ENCODE peak calls at places on chromosomes 7 and 10, in four cellular contexts. One of them, this sample, is unnamed.

GRCh38 chr7:21504021-21504420 is 38.8 kb upstream of the DNAH11 start:
- DNase-seq in kidney epithelial cell: no peak
- DNase-seq in Peyer's patch: no peak
- DNase-seq in left ventricle myocardium inferior: no peak
- DNase-seq in this sample: no peak

GRCh38 chr10:6102128-6102527 is 13.3 kb downstream of the RBM17 start:
- DNase-seq in kidney epithelial cell: no peak
- DNase-seq in Peyer's patch: peak; percentile 81
- DNase-seq in left ventricle myocardium inferior: no peak
- DNase-seq in this sample: no peak

GRCh38 chr10:1120146-1120695 is 64.0 kb downstream of the WDR37 start:
- DNase-seq in kidney epithelial cell: no peak
- DNase-seq in Peyer's patch: no peak
- DNase-seq in left ventricle myocardium inferior: no peak
- DNase-seq in this sample: no peak

GRCh38 chr10:96299383-96299782 is 4.9 kb upstream of the DNTT start:
- DNase-seq in kidney epithelial cell: no peak
- DNase-seq in Peyer's patch: no peak
- DNase-seq in left ventricle myocardium inferior: no peak
- DNase-seq in this sample: no peak

GRCh38 chr7:156090988-156091387 is 278.7 kb upstream of the SHH start:
- DNase-seq in kidney epithelial cell: no peak
- DNase-seq in Peyer's patch: no peak
- DNase-seq in left ventricle myocardium inferior: no peak
- DNase-seq in this sample: no peak

GRCh38 chr7:99837649-99838361 is 10.0 kb downstream of the CYP3A43 start:
- DNase-seq in kidney epithelial cell: no peak
- DNase-seq in Peyer's patch: no peak
- DNase-seq in left ventricle myocardium inferior: no peak
- DNase-seq in this sample: no peak

GRCh38 chr7:362416-363096 is 72.6 kb downstream of the FOXL3 start:
- DNase-seq in kidney epithelial cell: no peak
- DNase-seq in Peyer's patch: peak; percentile 56
- DNase-seq in left ventricle myocardium inferior: peak; percentile 18
- DNase-seq in this sample: no peak

GRCh38 chr7:21159506-21159905 is 268.4 kb upstream of the SP4 start:
- DNase-seq in kidney epithelial cell: no peak
- DNase-seq in Peyer's patch: no peak
- DNase-seq in left ventricle myocardium inferior: no peak
- DNase-seq in this sample: no peak

GRCh38 chr7:27167916-27168264 is 2.6 kb upstream of the HOXA9 start:
- DNase-seq in kidney epithelial cell: no peak
- DNase-seq in Peyer's patch: peak; percentile 45
- DNase-seq in left ventricle myocardium inferior: no peak
- DNase-seq in this sample: no peak

GRCh38 chr7:108193593-108194498 is 63.7 kb upstream of the LAMB4 start:
- DNase-seq in kidney epithelial cell: no peak
- DNase-seq in Peyer's patch: no peak
- DNase-seq in left ventricle myocardium inferior: no peak
- DNase-seq in this sample: no peak

GRCh38 chr10:92123031-92123450 is 167.8 kb downstream of the CPEB3 start:
- DNase-seq in kidney epithelial cell: no peak
- DNase-seq in Peyer's patch: no peak
- DNase-seq in left ventricle myocardium inferior: no peak
- DNase-seq in this sample: no peak

GRCh38 chr7:116330961-116331360 is 120.6 kb downstream of the TES start:
- DNase-seq in kidney epithelial cell: no peak
- DNase-seq in Peyer's patch: no peak
- DNase-seq in left ventricle myocardium inferior: no peak
- DNase-seq in this sample: no peak

GRCh38 chr7:17696422-17696821 is 243.9 kb downstream of the SNX13 start:
- DNase-seq in kidney epithelial cell: no peak
- DNase-seq in Peyer's patch: no peak
- DNase-seq in left ventricle myocardium inferior: peak; percentile 81
- DNase-seq in this sample: peak; percentile 69

GRCh38 chr10:97075961-97076525 is 109.7 kb downstream of the SLIT1 start:
- DNase-seq in kidney epithelial cell: no peak
- DNase-seq in Peyer's patch: no peak
- DNase-seq in left ventricle myocardium inferior: no peak
- DNase-seq in this sample: no peak

GRCh38 chr10:76086571-76087260 is 655.3 kb downstream of the LRMDA start:
- DNase-seq in kidney epithelial cell: peak; percentile 45
- DNase-seq in Peyer's patch: peak; percentile 75
- DNase-seq in left ventricle myocardium inferior: no peak
- DNase-seq in this sample: peak; percentile 67

GRCh38 chr10:101694674-101695403 is at the start of gene FBXW4:
- DNase-seq in kidney epithelial cell: no peak
- DNase-seq in Peyer's patch: peak; percentile 86
- DNase-seq in left ventricle myocardium inferior: peak; percentile 50
- DNase-seq in this sample: no peak

GRCh38 chr7:77288676-77289320 is 89.2 kb upstream of the FGL2 start:
- DNase-seq in kidney epithelial cell: no peak
- DNase-seq in Peyer's patch: no peak
- DNase-seq in left ventricle myocardium inferior: no peak
- DNase-seq in this sample: no peak

GRCh38 chr7:26340476-26341018 is 48.9 kb downstream of the SNX10 start:
- DNase-seq in kidney epithelial cell: no peak
- DNase-seq in Peyer's patch: no peak
- DNase-seq in left ventricle myocardium inferior: no peak
- DNase-seq in this sample: no peak

GRCh38 chr10:132641966-132642731 is 104.6 kb downstream of the INPP5A start:
- DNase-seq in kidney epithelial cell: no peak
- DNase-seq in Peyer's patch: peak; percentile 39
- DNase-seq in left ventricle myocardium inferior: no peak
- DNase-seq in this sample: peak; percentile 4

GRCh38 chr10:21675157-21675796 is 141.2 kb downstream of the MLLT10 start:
- DNase-seq in kidney epithelial cell: no peak
- DNase-seq in Peyer's patch: no peak
- DNase-seq in left ventricle myocardium inferior: no peak
- DNase-seq in this sample: peak; percentile 66

GRCh38 chr10:125160856-125161569 is 650 bp upstream of the CTBP2 start:
- DNase-seq in kidney epithelial cell: no peak
- DNase-seq in Peyer's patch: peak; percentile 76
- DNase-seq in left ventricle myocardium inferior: peak; percentile 78
- DNase-seq in this sample: peak; percentile 90

GRCh38 chr10:117899181-117899683 is 147.5 kb downstream of the RAB11FIP2 start:
- DNase-seq in kidney epithelial cell: peak; percentile 10
- DNase-seq in Peyer's patch: no peak
- DNase-seq in left ventricle myocardium inferior: no peak
- DNase-seq in this sample: no peak

GRCh38 chr7:20722941-20723340 is 63.7 kb downstream of the SP8 start:
- DNase-seq in kidney epithelial cell: no peak
- DNase-seq in Peyer's patch: no peak
- DNase-seq in left ventricle myocardium inferior: no peak
- DNase-seq in this sample: no peak

GRCh38 chr7:157785021-157785441 is 448.2 kb downstream of the DNAJB6 start:
- DNase-seq in kidney epithelial cell: no peak
- DNase-seq in Peyer's patch: no peak
- DNase-seq in left ventricle myocardium inferior: no peak
- DNase-seq in this sample: no peak

GRCh38 chr10:2122431-2123124 is 385.3 kb upstream of the ADARB2 start:
- DNase-seq in kidney epithelial cell: no peak
- DNase-seq in Peyer's patch: no peak
- DNase-seq in left ventricle myocardium inferior: no peak
- DNase-seq in this sample: no peak

GRCh38 chr7:95342642-95343252 is 18.4 kb upstream of the PON1 start:
- DNase-seq in kidney epithelial cell: no peak
- DNase-seq in Peyer's patch: no peak
- DNase-seq in left ventricle myocardium inferior: no peak
- DNase-seq in this sample: no peak

DNA sequence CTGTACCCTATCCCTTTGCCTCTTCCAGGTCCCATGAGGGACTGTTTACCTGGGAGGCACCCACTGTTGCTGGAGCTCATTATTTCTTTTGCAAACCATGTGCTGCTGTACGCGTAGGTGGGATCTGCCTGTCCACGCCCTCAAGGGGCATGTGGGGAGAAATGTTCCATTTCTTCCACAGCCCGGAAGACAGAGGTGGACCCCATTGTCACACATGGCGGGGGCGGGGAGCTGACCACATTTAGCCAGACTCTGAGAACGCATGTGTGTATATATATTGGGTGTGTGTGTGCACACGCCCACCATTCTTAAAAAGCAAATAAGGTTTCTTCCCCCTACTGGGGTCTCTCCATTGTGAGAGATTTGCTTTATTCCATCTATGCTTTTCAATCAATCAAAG is 2.0 kb downstream of the PLXNA4 start:
- DNase-seq in kidney epithelial cell: no peak
- DNase-seq in Peyer's patch: no peak
- DNase-seq in left ventricle myocardium inferior: no peak
- DNase-seq in this sample: no peak
- H3K27me3 ChIP-seq in kidney epithelial cell: peaks cover 67% of the 10 kb centered on the region
- H3K27me3 ChIP-seq in Peyer's patch: no peaks in the 10 kb centered on the region
- H3K27me3 ChIP-seq in left ventricle myocardium inferior: peaks cover 70% of the 10 kb centered on the region
- H3K27me3 ChIP-seq in this sample: no peaks in the 10 kb centered on the region

GRCh38 chr10:4241724-4242345 is 456.8 kb upstream of the KLF6 start:
- DNase-seq in kidney epithelial cell: peak; percentile 89
- DNase-seq in Peyer's patch: no peak
- DNase-seq in left ventricle myocardium inferior: peak; percentile 30
- DNase-seq in this sample: peak; percentile 76
- H3K4me3 ChIP-seq in kidney epithelial cell: no peak overlapping the region
- H3K4me3 ChIP-seq in Peyer's patch: no peak overlapping the region
- H3K4me3 ChIP-seq in left ventricle myocardium inferior: peak overlapping the region; percentile 58
- H3K4me3 ChIP-seq in this sample: peak overlapping the region; percentile 53

DNA sequence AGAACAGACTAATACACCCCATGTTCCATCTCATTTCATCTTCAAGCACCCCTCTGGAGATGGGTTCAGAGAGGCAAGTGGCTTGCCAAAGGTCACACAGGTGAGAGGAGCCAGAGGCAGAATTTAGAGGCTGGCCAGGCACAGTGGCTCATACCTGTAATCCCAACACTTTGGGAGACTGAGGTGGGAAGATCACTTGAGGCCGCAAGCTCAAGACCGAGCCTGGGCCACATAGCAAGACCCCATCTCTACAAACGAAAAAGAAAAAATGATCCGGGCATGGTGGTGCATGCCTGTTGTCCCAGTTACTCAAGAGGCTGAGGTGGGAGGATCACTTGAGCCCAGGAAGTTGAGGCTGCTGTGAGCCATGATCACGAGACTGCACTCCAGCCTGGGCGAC is 34.7 kb upstream of the MYL10 start:
- DNase-seq in kidney epithelial cell: no peak
- DNase-seq in Peyer's patch: no peak
- DNase-seq in left ventricle myocardium inferior: no peak
- DNase-seq in this sample: no peak
- H3K27me3 ChIP-seq in kidney epithelial cell: peaks cover 3% of the 10 kb centered on the region
- H3K27me3 ChIP-seq in Peyer's patch: no peaks in the 10 kb centered on the region
- H3K27me3 ChIP-seq in left ventricle myocardium inferior: peaks cover 67% of the 10 kb centered on the region
- H3K27me3 ChIP-seq in this sample: no peaks in the 10 kb centered on the region

DNA sequence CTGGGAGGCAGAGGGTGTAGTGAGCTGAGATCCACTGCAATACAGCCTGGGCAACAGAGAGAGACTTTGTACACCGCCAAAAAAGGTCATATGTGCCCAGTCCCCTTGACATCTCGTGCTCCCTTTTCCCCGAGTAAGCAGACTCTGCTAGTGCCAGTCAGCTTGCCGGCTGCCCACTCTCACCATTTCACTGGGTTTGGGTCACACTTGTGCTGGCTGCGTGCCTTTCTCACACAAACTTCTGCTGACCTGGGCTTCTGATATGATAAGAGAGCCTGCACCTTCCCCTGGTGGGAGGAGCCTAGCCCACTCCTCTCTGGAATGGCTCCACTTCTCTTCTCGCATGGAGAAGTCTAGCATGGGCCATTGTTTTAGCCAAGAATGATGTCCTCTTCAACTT is 53.4 kb downstream of the MPP7 start:
- DNase-seq in kidney epithelial cell: no peak
- DNase-seq in Peyer's patch: peak; percentile 29
- DNase-seq in left ventricle myocardium inferior: no peak
- DNase-seq in this sample: no peak
- H3K4me3 ChIP-seq in kidney epithelial cell: no peak overlapping the region
- H3K4me3 ChIP-seq in Peyer's patch: no peak overlapping the region
- H3K4me3 ChIP-seq in left ventricle myocardium inferior: no peak overlapping the region
- H3K4me3 ChIP-seq in this sample: no peak overlapping the region

DNA sequence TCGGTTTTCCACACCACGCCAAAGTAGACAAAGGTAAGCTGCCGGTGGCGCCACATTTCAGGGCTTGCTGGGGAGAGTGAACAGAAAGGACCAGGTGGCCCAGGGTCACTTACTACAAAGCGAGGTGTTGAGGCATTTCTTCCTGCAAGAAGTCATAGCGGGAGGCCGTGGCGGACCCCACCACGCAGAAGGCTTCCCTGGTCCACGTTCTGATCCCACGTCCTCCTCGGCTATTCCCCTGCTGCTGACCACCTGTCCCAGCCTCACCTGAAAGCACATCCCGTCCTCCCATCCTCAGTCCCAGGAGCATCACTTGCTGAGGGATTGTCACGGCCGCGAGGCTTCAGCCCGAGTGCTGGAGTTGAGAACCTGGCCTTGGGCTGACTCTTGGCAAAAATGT is 139.2 kb downstream of the DYNC2I1 start:
- DNase-seq in kidney epithelial cell: no peak
- DNase-seq in Peyer's patch: no peak
- DNase-seq in left ventricle myocardium inferior: no peak
- DNase-seq in this sample: no peak
- H3K27me3 ChIP-seq in kidney epithelial cell: peaks cover 38% of the 10 kb centered on the region
- H3K27me3 ChIP-seq in Peyer's patch: no peaks in the 10 kb centered on the region
- H3K27me3 ChIP-seq in left ventricle myocardium inferior: peaks cover 79% of the 10 kb centered on the region
- H3K27me3 ChIP-seq in this sample: no peaks in the 10 kb centered on the region

GRCh38 chr7:33666526-33666925 is 238.8 kb upstream of the BMPER start:
- DNase-seq in kidney epithelial cell: no peak
- DNase-seq in Peyer's patch: no peak
- DNase-seq in left ventricle myocardium inferior: no peak
- DNase-seq in this sample: no peak

GRCh38 chr7:33667261-33667660 is 238.1 kb upstream of the BMPER start:
- DNase-seq in kidney epithelial cell: peak; percentile 38
- DNase-seq in Peyer's patch: no peak
- DNase-seq in left ventricle myocardium inferior: no peak
- DNase-seq in this sample: no peak

DNA sequence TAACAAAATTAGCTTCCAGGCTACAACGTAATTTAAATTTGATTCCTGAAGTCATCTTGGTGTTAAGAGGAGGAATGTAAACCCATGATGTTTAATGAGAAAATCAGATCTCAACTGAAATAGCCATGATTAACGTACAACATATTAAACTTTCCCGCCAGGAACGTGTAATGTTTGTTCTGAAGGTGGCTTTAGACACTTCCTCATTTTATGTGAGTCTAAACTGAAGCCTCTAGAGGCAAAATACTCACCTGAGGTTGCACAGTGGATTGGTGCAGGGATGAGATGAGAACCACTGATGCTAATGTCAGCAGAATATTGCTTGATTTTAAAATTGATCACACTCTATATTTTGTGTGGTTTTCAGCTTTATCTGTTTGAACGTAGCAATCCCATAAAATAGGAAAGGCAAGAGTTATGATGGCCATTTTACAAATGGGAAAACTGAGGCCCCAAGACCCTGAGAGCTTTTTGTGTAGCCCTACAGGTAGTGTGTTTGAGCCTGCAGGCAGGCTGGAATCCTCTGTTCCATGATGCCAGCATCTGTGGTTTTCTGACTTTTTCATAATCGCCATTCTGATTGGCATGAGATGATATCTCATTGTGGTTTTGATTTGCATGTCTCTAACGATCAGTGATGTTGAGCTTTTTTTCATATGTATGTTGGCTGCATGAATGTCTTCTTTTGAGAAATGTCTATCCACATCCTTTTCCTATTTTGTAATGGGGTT is 243.7 kb upstream of the BMPER start:
- DNase-seq in kidney epithelial cell: no peak
- DNase-seq in Peyer's patch: no peak
- DNase-seq in left ventricle myocardium inferior: no peak
- DNase-seq in this sample: no peak
- H3K4me3 ChIP-seq in kidney epithelial cell: no peak overlapping the region
- H3K4me3 ChIP-seq in Peyer's patch: no peak overlapping the region
- H3K4me3 ChIP-seq in left ventricle myocardium inferior: no peak overlapping the region
- H3K4me3 ChIP-seq in this sample: no peak overlapping the region